ENCODE peak calls at places on chromosomes 11 and 22, in four cellular contexts. S is right lobe of liver, E is astrocyte, O is mesenchymal stem cell. U is an unnamed sample. For H3K4me1, the result is how much of the 10 kb centered on the place peaks cover.

GRCh38 chr11:12831471-12832202 is 157.4 kb downstream of the TEAD1 start:
- DNase-seq in S (no peak), E (no peak), O (no peak), U (no peak)

GRCh38 chr11:96648991-96649390 is 259.2 kb downstream of the JRKL start:
- DNase-seq in S (no peak), E (no peak), O (no peak), U (no peak)

GRCh38 chr11:18745251-18745650 is 19.3 kb upstream of the IGSF22 start:
- DNase-seq in S (no peak), E (no peak), O (no peak), U (no peak)

GRCh38 chr11:59172345-59173079 is 580 bp downstream of the DTX4 start:
- DNase-seq in S (peak), E (no peak), O (no peak), U (no peak)

GRCh38 chr11:33775064-33775807 is 916 bp upstream of the FBXO3 start:
- DNase-seq in S (no peak), E (no peak), O (no peak), U (no peak)

GRCh38 chr11:125593113-125593761 is 585 bp downstream of the STT3A start:
- DNase-seq in S (no peak), E (peak), O (peak), U (no peak)

GRCh38 chr11:46348566-46348981 is 1.3 kb downstream of the DGKZ start:
- DNase-seq in S (no peak), E (no peak), O (no peak), U (no peak)

GRCh38 chr11:74937696-74938475 is 11.0 kb downstream of the XRRA1 start:
- DNase-seq in S (no peak), E (peak), O (peak), U (no peak)

GRCh38 chr22:27772370-27773235 is 29.0 kb downstream of the MN1 start:
- DNase-seq in S (no peak), E (no peak), O (no peak), U (no peak)

GRCh38 chr11:113189909-113190667 is 124.3 kb upstream of the TTC12 start:
- DNase-seq in S (no peak), E (peak), O (peak), U (no peak)

GRCh38 chr11:74138572-74138971 is 32.2 kb downstream of the C2CD3 start:
- DNase-seq in S (no peak), E (peak), O (peak), U (no peak)

GRCh38 chr22:20022231-20023069 is 1.5 kb downstream of the TANGO2 start:
- DNase-seq in S (no peak), E (no peak), O (no peak), U (no peak)

GRCh38 chr11:74397531-74398243 is 546 bp downstream of the PGM2L1 start:
- DNase-seq in S (no peak), E (peak), O (peak), U (peak)

GRCh38 chr11:65051389-65051858 is 6.9 kb downstream of the NAALADL1 start:
- DNase-seq in S (no peak), E (no peak), O (no peak), U (no peak)

GRCh38 chr11:126359431-126360048 is 4.1 kb downstream of the ST3GAL4 start:
- DNase-seq in S (no peak), E (peak), O (no peak), U (no peak)

GRCh38 chr11:7520981-7521487 is 7.2 kb downstream of the PPFIBP2 start:
- DNase-seq in S (no peak), E (no peak), O (peak), U (no peak)

GRCh38 chr11:21295508-21295907 is 626.1 kb downstream of the NELL1 start:
- DNase-seq in S (no peak), E (no peak), O (no peak), U (no peak)

GRCh38 chr11:134343646-134344045 is 11.9 kb downstream of the GLB1L2 start:
- DNase-seq in S (no peak), E (no peak), O (no peak), U (no peak)

GRCh38 chr22:49770454-49771265 is 57.0 kb downstream of the BRD1 start:
- DNase-seq in S (peak), E (no peak), O (no peak), U (no peak)
- H3K4me3 ChIP-seq in S (no peak), E (no peak), O (no peak), U (no peak)

DNA sequence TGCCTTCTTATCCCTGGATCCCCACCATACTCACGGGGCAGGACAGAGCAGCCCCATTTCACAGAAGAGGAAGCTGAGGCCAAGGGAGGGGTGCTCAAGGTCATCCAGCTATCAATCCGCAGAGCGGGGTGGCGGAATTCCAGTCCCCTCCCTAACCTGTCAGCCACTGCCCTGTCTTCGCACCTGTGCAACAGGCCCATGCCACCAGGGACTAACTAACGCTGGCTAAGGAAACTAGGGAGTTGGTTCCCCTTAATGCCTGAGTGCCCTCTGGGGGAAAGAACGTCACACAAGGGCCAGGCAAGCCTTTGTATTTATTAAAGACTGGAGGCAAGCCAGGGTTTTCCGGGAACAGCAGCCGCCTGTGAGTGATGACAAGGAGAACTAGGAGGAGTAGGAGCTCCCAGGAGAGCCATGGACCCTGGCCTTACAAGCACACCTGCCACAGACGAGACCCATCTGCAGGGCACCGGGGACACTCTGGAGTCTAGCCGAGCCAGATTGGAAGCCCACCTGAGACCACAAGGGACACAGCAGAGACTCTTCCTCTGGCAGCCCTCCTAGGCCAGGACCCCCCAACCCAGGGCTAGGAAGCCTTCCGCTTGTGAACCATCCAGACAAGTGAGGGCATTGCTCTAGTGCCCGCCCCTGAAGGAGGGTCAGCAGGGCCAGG is 64.4 kb downstream of the MYH9 start:
- DNase-seq in S (no peak), E (peak), O (peak), U (no peak)
- H3K4me1 ChIP-seq in S (under half), E (half or more), O (half or more), U (under half)

GRCh38 chr11:329886-330253 is 9.2 kb upstream of the IFITM3 start:
- DNase-seq in S (no peak), E (no peak), O (no peak), U (no peak)

GRCh38 chr11:332651-333480 is 12.2 kb upstream of the IFITM3 start:
- DNase-seq in S (no peak), E (no peak), O (no peak), U (no peak)

GRCh38 chr11:330307-330693 is 9.6 kb upstream of the IFITM3 start:
- DNase-seq in S (no peak), E (no peak), O (no peak), U (no peak)

GRCh38 chr11:331332-332060 is 10.8 kb upstream of the IFITM3 start:
- DNase-seq in S (no peak), E (no peak), O (no peak), U (no peak)

GRCh38 chr11:330694-331314 is 10.1 kb upstream of the IFITM3 start:
- DNase-seq in S (no peak), E (no peak), O (no peak), U (no peak)
- H3K4me3 ChIP-seq in S (no peak), E (no peak), O (no peak), U (peak)

GRCh38 chr22:48431536-48432315 is 1395.9 kb downstream of the BRD1 start:
- DNase-seq in S (no peak), E (no peak), O (no peak), U (no peak)
- H3K4me1 ChIP-seq in S (under half), E (under half), O (under half), U (under half)

DNA sequence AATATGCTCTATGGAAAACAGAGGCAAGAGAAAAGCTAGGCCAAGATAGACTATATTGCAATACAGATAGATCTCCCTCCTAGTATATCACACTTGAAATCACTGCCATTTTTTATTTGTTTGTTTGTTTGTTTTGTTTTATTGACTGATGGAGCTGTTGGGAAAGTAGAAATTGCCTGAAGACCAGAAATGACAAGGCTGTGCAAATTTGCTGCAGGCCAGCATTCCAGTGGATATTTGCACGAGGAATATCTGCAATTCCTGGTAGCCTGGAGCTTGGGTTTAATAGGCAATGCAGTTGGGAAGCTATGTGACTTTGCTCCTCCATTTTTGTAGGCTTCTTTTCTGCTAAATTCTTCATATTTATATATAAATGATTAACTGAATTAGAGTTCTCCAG is 991.7 kb downstream of the LRRC4C start:
- DNase-seq in S (no peak), E (no peak), O (no peak), U (no peak)
- H3K4me3 ChIP-seq in S (no peak), E (no peak), O (no peak), U (no peak)

GRCh38 chr11:66324626-66325025 is 7.8 kb upstream of the CD248 start:
- DNase-seq in S (no peak), E (no peak), O (peak), U (no peak)

GRCh38 chr11:66321606-66322005 is 4.8 kb upstream of the CD248 start:
- DNase-seq in S (no peak), E (no peak), O (no peak), U (no peak)

GRCh38 chr11:66325140-66325754 is 8.4 kb upstream of the CD248 start:
- DNase-seq in S (no peak), E (no peak), O (peak), U (no peak)

GRCh38 chr11:66323684-66324083 is 6.8 kb upstream of the CD248 start:
- DNase-seq in S (no peak), E (no peak), O (no peak), U (no peak)

GRCh38 chr11:66322732-66323427 is 6.0 kb upstream of the CD248 start:
- DNase-seq in S (no peak), E (no peak), O (no peak), U (no peak)
- H3K4me1 ChIP-seq in S (under half), E (under half), O (under half), U (half or more)

GRCh38 chr11:67265633-67266423 is 445 bp upstream of the GRK2 start:
- DNase-seq in S (peak), E (no peak), O (peak), U (peak)
- H3K4me3 ChIP-seq in S (peak), E (peak), O (peak), U (peak)

DNA sequence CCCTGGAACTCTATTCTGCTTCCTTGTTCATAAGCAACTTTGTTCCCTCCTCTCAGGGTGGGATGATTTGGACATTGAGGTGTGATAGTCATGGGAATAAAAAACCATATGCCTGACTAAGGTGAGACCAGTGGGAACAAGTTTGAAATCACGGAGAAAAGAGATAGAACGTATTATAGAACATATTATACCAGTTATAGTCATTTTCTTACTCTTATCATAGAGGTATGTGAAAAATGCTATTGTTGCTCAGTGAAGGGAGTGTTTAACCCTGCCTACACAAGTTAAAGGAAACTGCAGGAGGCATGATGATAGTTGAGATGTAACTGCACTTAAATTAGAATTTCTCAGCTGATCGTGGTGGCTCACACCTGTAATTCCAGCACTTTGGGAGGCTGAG is 15.5 kb downstream of the OR6Q1 start:
- DNase-seq in S (no peak), E (no peak), O (no peak), U (no peak)
- H3K4me1 ChIP-seq in S (under half), E (under half), O (under half), U (under half)

GRCh38 chr11:117201516-117201866 is 2.3 kb downstream of the TAGLN start:
- DNase-seq in S (no peak), E (no peak), O (no peak), U (no peak)

GRCh38 chr11:117204283-117205080 is 5.3 kb downstream of the TAGLN start:
- DNase-seq in S (no peak), E (no peak), O (no peak), U (no peak)

GRCh38 chr11:117202386-117203068 is 3.4 kb downstream of the TAGLN start:
- DNase-seq in S (no peak), E (no peak), O (no peak), U (no peak)

GRCh38 chr11:117201906-117202305 is 2.7 kb downstream of the TAGLN start:
- DNase-seq in S (no peak), E (no peak), O (no peak), U (no peak)

DNA sequence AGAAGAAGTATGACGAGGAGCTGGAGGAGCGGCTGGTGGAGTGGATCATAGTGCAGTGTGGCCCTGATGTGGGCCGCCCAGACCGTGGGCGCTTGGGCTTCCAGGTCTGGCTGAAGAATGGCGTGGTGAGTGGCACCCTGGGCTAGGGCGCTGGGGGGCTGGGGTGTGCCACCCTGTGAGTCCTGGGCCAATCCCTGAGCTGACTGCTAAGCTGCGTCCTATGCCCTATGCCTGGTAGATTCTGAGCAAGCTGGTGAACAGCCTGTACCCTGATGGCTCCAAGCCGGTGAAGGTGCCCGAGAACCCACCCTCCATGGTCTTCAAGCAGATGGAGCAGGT is 3.9 kb downstream of the TAGLN start:
- DNase-seq in S (no peak), E (no peak), O (no peak), U (no peak)
- H3K4me3 ChIP-seq in S (no peak), E (peak), O (no peak), U (no peak)

U was measured in naive thymus-derived CD4-positive, alpha-beta T cell.